ENCODE peak calls at places on chromosome 17, in ten cellular contexts. C is mesendoderm; D is fibroblast of lung; N is uterus; K is tibial nerve; Z is adrenal gland; P is CD4-positive, CD25-positive, alpha-beta regulatory T cell; E is HCT116; F is Panc1; R is psoas muscle. B is an unnamed sample.

GRCh38 chr17:70089513-70090148 is 14.6 kb downstream of the KCNJ16 start:
- DNase-seq in F (no peak), P (no peak), D (no peak), C (peak), R (no peak), Z (no peak), K (no peak), E (no peak), N (no peak), B (no peak)

GRCh38 chr17:32240745-32241144 is 24.9 kb upstream of the RHBDL3 start:
- DNase-seq in K (no peak), D (peak), F (no peak), P (no peak), Z (peak), E (no peak), R (no peak), C (peak), N (no peak), B (no peak)

GRCh38 chr17:79619636-79620206 is 8.9 kb upstream of the RBFOX3 start:
- DNase-seq in N (peak), C (no peak), F (no peak), P (no peak), Z (no peak), E (no peak), K (no peak), D (no peak), R (peak), B (no peak)

GRCh38 chr17:77515227-77515626 is 374.5 kb downstream of the SEC14L1 start:
- DNase-seq in C (no peak), K (no peak), P (no peak), D (no peak), E (no peak), F (no peak), N (no peak), R (no peak), Z (no peak), B (no peak)

GRCh38 chr17:1107777-1108559 is 71.8 kb downstream of the ABR start:
- DNase-seq in R (no peak), Z (no peak), N (no peak), P (peak), F (no peak), C (no peak), D (no peak), E (no peak), K (no peak), B (no peak)

GRCh38 chr17:45231481-45232116 is 9.9 kb downstream of the FMNL1 start:
- DNase-seq in E (no peak), K (no peak), P (peak), C (peak), Z (no peak), R (no peak), N (no peak), D (no peak), F (no peak), B (no peak)

GRCh38 chr17:44095647-44096496 is 25.3 kb downstream of the G6PC3 start:
- DNase-seq in D (peak), C (peak), F (no peak), N (peak), Z (peak), E (no peak), P (no peak), R (peak), K (no peak), B (peak)

GRCh38 chr17:19317359-19318095 is 45.0 kb downstream of the B9D1 start:
- DNase-seq in C (peak), Z (peak), K (peak), N (peak), D (peak), R (peak), E (peak), P (no peak), F (no peak), B (peak)

GRCh38 chr17:16150251-16150859 is 65.0 kb downstream of the NCOR1 start:
- DNase-seq in P (no peak), N (no peak), K (no peak), F (no peak), Z (no peak), D (peak), E (peak), R (no peak), C (no peak), B (no peak)

GRCh38 chr17:17724307-17724921 is 43.2 kb downstream of the RAI1 start:
- DNase-seq in D (peak), E (no peak), C (peak), P (peak), K (no peak), F (no peak), N (no peak), R (peak), Z (no peak), B (no peak)

GRCh38 chr17:75524269-75524970 is 1.1 kb upstream of the LLGL2 start:
- DNase-seq in N (no peak), Z (no peak), E (no peak), R (no peak), P (no peak), F (no peak), D (no peak), K (no peak), C (no peak), B (no peak)

DNA sequence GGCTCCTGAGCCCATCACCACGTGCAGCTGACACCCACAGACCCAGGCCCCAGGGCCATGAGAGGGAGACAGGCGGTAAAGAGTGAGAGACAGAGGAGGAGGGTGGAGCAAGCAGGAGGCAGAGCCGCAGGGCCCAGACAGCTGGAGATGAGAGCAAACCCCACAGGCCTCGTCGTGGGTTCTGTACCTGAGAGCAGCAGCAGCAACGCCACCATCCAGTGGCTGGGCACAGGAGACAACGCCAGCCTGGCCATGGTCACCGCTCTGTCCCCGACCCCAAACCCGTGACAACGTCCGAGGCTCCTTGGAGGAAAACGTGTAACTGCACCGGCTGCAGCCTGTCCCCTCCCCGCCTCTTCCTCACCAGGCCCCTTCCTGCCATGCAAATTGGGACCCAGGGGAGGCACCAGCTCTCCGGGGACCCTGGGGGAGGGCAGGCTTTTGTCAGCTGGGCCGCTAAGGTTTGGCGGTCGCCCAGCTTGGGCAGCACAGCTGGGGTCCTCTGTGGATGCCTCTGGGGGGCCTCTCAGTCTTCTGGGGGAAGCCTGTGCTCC is at the start of gene CD79B:
- DNase-seq in K (no peak), F (no peak), C (no peak), N (no peak), P (peak), E (no peak), Z (no peak), R (peak), D (no peak), B (no peak)
- H3K4me3 ChIP-seq in K (no peak), F (no peak), C (no peak), N (no peak), P (peak), E (no peak), Z (no peak), R (peak), D (no peak), B (no peak)

DNA sequence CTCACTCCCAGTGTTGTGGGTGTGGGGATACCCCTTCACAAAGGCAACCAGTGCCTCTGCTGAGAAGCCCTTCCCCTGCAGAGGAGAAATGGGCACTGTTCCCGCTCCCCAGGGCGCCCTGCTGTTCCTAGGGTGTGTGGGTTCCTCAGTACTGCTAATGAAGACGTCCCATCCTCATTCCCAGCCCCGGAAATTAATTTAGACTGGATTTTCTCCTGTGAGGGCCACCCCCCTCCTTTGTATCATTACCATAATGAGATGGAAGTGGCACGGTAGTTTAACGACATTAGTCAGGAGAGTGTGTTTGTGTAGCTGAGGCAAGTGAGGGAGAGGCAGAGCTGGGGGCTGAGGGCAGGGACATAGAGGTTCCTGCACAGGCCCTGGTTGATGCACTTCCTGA is 53.2 kb downstream of the PIPOX start:
- DNase-seq in R (no peak), C (no peak), N (no peak), Z (no peak), P (no peak), D (no peak), K (no peak), E (no peak), F (no peak), B (no peak)
- H3K27ac ChIP-seq in R (no peak), C (no peak), N (no peak), Z (no peak), P (no peak), D (no peak), K (no peak), E (no peak), F (no peak), B (no peak)

GRCh38 chr17:57939797-57940196 is 15.4 kb downstream of the CUEDC1 start:
- DNase-seq in N (no peak), K (no peak), E (no peak), C (no peak), P (peak), F (no peak), D (no peak), Z (no peak), R (peak), B (no peak)
- H3K4me3 ChIP-seq in N (no peak), K (no peak), E (no peak), C (no peak), P (no peak), F (no peak), D (no peak), Z (no peak), R (no peak), B (no peak)

GRCh38 chr17:57316361-57316760 is 60.0 kb downstream of the MSI2 start:
- DNase-seq in K (no peak), C (no peak), R (no peak), N (no peak), Z (no peak), D (no peak), E (no peak), P (no peak), F (no peak), B (no peak)

GRCh38 chr17:57313276-57313835 is 57.0 kb downstream of the MSI2 start:
- DNase-seq in K (no peak), N (no peak), R (no peak), C (no peak), D (no peak), F (no peak), P (no peak), Z (no peak), E (no peak), B (no peak)

GRCh38 chr17:57317016-57317415 is 60.7 kb downstream of the MSI2 start:
- DNase-seq in R (no peak), P (no peak), Z (no peak), D (no peak), C (no peak), K (no peak), N (no peak), E (no peak), F (no peak), B (no peak)

GRCh38 chr17:57312242-57312641 is 55.9 kb downstream of the MSI2 start:
- DNase-seq in R (no peak), P (no peak), F (no peak), K (no peak), N (no peak), D (no peak), C (no peak), E (no peak), Z (no peak), B (no peak)

DNA sequence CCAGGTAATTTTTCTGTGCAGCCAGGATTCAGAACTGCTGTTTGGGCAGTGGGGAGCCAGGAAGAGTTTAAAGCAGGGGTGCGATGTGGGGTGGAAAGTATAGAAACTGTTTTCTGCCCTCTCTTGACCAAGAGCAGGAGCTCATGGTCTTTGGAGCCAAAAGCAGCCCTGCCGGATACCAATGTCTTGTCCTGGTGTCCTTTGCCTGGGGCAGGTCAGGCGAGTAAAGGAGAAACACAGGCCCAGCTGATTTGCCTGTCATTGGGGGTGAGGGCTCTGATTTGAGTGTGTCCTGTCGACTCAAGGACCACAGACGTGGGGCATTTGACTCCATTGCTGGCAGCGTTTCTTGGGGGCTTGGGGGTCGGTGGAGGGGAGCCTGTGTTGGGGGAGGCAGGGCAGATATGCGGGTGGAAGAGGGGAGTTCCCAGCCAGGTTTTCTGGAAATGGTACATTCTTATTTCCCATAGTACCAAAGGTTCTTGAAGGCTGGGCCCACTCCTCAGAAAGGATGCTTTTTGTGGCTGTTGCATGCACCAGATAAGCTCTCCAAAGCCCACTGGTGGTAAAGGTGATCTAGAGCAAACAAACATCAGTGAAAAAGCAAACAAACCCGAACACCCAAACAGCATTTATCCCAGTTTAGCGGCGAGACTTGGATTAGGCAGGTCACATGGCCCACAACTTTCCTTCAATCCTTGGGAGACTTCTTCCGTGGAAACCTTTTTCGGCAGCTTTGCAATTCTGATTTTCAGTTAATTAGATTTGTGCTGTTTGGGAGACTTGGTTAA is 58.9 kb downstream of the MSI2 start:
- DNase-seq in Z (no peak), K (no peak), D (no peak), P (no peak), R (no peak), E (no peak), C (no peak), N (no peak), F (no peak), B (no peak)
- H3K27ac ChIP-seq in Z (no peak), K (no peak), D (no peak), P (no peak), R (no peak), E (no peak), C (no peak), N (no peak), F (no peak), B (no peak)

DNA sequence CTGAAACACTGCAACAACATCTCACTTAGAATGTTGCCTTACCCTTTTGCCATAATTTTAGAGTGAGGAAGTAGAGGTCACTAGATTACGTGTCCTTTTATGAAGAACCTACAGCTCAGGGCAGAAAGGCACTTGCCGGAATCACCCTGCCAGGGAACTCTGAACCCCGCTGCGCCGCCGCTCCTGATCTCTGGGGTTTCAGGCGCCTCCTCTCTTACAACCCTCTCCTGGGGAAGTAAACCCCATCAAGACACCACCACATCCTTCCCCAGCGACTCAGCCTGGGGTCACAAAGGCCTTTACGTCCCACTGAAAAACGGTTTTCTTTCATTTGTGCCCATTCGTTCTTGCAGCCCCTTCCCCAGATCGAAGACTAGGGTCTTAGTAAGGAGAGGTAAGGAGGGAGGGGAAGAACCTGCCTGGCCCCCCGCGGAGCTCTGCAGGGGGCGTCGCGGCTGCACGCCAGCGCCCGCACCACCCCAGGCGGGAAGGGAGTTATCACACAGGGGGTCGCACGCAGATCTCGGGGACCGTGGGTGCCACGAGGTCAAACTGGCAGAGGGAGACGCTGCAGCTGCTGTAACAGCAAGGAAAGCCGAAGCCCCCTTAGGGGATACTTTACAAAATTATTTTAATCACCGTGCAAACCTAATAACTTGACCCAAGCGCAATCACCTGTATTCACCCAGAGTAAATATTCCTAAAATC is 1.0 kb upstream of the HLF start:
- DNase-seq in F (no peak), K (no peak), R (no peak), C (no peak), D (no peak), P (peak), Z (no peak), N (no peak), E (no peak), B (no peak)
- H3K4me3 ChIP-seq in F (peak), K (peak), R (peak), C (no peak), D (no peak), P (peak), Z (no peak), N (peak), E (no peak), B (peak)

GRCh38 chr17:50050431-50051032 is 5.4 kb upstream of the ITGA3 start:
- DNase-seq in C (no peak), F (no peak), K (no peak), D (no peak), P (no peak), Z (no peak), R (peak), N (no peak), E (no peak), B (no peak)
- H3K27ac ChIP-seq in C (no peak), F (peak), K (peak), D (peak), P (no peak), Z (no peak), R (no peak), N (no peak), E (peak), B (no peak)

DNA sequence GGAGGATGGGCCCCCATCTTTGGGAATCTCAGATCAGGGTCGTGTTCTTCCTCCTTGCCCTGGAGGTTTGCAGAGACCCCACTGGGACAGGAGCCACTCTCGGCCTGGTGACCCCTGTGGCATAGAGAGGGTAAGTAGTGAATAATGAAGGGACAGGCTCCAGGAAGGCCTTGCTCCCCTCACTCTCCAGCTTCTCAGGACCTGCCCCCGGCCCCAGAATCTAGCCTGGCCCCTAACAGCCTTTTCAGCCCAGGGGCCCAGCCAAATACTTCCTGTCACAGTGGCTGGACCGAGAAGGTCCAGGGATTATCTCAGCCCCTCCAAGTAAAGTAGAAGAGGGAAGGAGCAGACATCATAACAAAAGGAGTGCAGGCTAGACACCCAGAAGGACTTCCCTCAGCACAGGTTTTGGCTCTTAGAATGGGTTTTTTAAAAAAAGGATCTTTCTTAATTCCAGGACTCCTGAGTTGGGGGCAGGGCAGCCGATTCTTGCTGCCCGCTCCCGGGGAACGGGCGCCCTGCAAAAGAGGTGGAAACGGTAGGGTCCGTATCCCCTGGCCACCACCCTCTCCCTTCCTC is 637 bp upstream of the NXPH3 start:
- DNase-seq in R (peak), E (no peak), K (no peak), D (no peak), P (no peak), N (no peak), Z (no peak), F (no peak), C (no peak), B (no peak)
- H3K4me3 ChIP-seq in R (peak), E (peak), K (no peak), D (no peak), P (no peak), N (peak), Z (no peak), F (peak), C (peak), B (peak)

GRCh38 chr17:3886776-3887175 is 6.1 kb downstream of the CAMKK1 start:
- DNase-seq in C (no peak), D (no peak), N (no peak), P (peak), R (no peak), E (no peak), Z (peak), F (no peak), K (no peak), B (no peak)
- H3K27ac ChIP-seq in C (no peak), D (no peak), N (peak), P (no peak), R (no peak), E (peak), Z (peak), F (no peak), K (peak), B (no peak)

GRCh38 chr17:81471804-81472456 is 40.7 kb downstream of the ACTG1 start:
- DNase-seq in E (peak), K (peak), P (no peak), D (peak), N (peak), C (peak), F (no peak), R (peak), Z (peak), B (no peak)
- H3K4me3 ChIP-seq in E (peak), K (no peak), P (no peak), D (no peak), N (peak), C (no peak), F (no peak), R (peak), Z (no peak), B (no peak)

DNA sequence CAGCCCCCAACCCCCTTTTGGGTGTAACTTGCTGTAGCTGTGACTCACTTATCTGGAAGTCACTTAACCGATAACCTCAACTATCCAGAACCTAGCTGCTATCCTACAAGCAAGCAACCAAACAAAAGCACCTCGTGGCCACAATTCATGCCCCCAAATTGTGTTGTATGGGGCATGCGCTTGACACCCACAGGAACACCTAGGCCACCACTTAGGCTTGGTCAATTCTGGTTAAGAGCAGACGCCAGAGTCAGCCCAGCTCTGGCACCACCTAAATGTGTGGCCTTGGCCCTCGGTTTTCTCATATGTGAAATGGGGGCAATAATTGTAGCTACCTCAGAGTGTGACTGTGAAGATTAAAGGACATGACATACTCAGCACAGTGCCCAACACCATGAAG is 3.6 kb downstream of the PIK3R5 start:
- DNase-seq in K (no peak), R (no peak), P (no peak), Z (no peak), E (no peak), F (no peak), C (no peak), N (no peak), D (no peak), B (no peak)
- H3K27ac ChIP-seq in K (no peak), R (no peak), P (peak), Z (no peak), E (no peak), F (no peak), C (no peak), N (no peak), D (no peak), B (no peak)

B was measured in iPS DF 6.9.